ENCODE peak calls at places on chromosomes 6 and 20, in eight cellular contexts. Q is mammary epithelial cell, L is ascending aorta, M is endothelial cell of umbilical vein, G is spleen, X is left ventricle myocardium inferior, F is pancreas, I is testis. K is an unnamed sample.

GRCh38 chr6:140541288-140541687 is 1166.8 kb upstream of the CITED2 start:
- DNase-seq in X (no peak), L (no peak), Q (no peak), I (no peak), F (no peak), M (no peak), G (no peak), K (no peak)

GRCh38 chr6:158175111-158175510 is 7.0 kb downstream of the GTF2H5 start:
- DNase-seq in L (no peak), I (no peak), M (no peak), X (no peak), G (no peak), Q (no peak), F (no peak), K (no peak)

GRCh38 chr20:47464380-47465101 is 37.1 kb upstream of the NCOA3 start:
- DNase-seq in F (peak; percentile 5), L (peak; percentile 93), Q (peak; percentile 96), M (peak; percentile 94), I (peak; percentile 45), X (peak; percentile 61), G (no peak), K (peak; percentile 87)

GRCh38 chr6:108904731-108905130 is 56.5 kb downstream of the ARMC2 start:
- DNase-seq in M (no peak), I (no peak), F (no peak), G (no peak), Q (no peak), L (no peak), X (no peak), K (no peak)

GRCh38 chr20:10733122-10733521 is 59.3 kb upstream of the JAG1 start:
- DNase-seq in I (no peak), M (no peak), L (no peak), X (no peak), F (no peak), G (no peak), Q (peak; percentile 94), K (no peak)

GRCh38 chr6:41594766-41595165 is 43.5 kb upstream of the MDFI start:
- DNase-seq in G (no peak), M (no peak), F (no peak), X (no peak), L (no peak), I (no peak), Q (no peak), K (no peak)

GRCh38 chr20:8640461-8640860 is 428.4 kb upstream of the PLCB4 start:
- DNase-seq in I (no peak), G (no peak), F (no peak), X (no peak), Q (no peak), M (no peak), L (no peak), K (no peak)

GRCh38 chr6:22411408-22412105 is 114.7 kb upstream of the PRL start:
- DNase-seq in L (no peak), M (no peak), G (no peak), F (no peak), Q (no peak), I (no peak), X (no peak), K (no peak)

DNA sequence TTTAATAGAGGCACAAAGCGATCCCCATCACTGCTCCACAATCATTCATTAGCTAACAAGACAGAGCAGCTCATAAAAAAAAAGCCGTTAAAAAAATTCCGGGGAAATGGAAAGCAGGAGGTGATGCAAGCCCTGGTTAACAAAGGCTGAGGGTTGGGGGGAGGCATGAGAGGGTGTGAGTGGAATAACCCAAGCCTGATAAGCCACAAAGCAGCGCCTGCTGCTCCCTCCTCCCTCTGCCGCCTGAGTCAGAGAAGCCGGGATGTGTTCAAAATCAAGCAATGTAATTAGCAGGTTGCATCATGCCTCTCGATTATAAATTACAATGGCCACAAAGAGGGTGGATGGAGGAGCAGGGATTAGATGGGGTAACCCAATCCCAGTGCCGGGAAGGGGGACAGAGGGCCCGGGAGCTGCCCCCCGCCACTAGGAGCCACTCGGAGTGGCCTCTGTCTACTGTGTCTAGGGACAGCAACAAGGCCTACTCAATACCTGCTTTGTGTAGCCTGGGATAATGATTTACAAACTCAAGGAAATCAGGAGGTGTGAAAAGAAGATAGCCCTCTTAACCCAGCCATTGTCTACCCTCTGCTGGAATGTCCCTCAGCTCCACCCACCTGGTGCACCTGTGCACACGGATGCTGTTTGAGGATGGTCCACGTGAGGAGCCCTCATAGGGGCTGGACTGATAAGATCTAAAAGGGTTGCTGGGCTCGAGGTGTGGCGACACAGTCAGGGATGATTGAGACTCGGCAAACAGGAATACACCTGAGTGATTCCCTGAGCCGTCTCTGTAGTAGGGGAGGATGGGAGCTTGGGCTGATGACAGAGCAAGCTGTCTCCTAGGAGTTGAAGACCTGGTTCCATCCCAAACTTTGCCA is 156.9 kb downstream of the VEGFA start:
- DNase-seq in L (no peak), X (peak; percentile 13), M (peak; percentile 57), I (no peak), G (peak; percentile 43), F (peak; percentile 73), Q (peak; percentile 93), K (no peak)
- TF ChIP-seq CTCF in L (no peak), X (no peak), M (no peak), I (no peak), G (no peak), F (no peak), Q (peak; percentile 8), K (no peak)

GRCh38 chr6:160070427-160070826 is 51.2 kb upstream of the SLC22A1 start:
- DNase-seq in I (no peak), X (no peak), Q (no peak), L (no peak), G (no peak), M (no peak), F (no peak), K (no peak)

GRCh38 chr6:160069050-160069454 is 52.6 kb upstream of the SLC22A1 start:
- DNase-seq in M (no peak), I (no peak), Q (no peak), F (no peak), X (no peak), L (no peak), G (no peak), K (no peak)

GRCh38 chr6:160069459-160069858 is 52.2 kb upstream of the SLC22A1 start:
- DNase-seq in I (no peak), L (no peak), F (no peak), Q (no peak), X (no peak), G (no peak), M (no peak), K (no peak)

GRCh38 chr6:160067564-160067963 is 54.1 kb upstream of the SLC22A1 start:
- DNase-seq in M (no peak), X (no peak), L (no peak), F (no peak), Q (no peak), G (no peak), I (no peak), K (no peak)

DNA sequence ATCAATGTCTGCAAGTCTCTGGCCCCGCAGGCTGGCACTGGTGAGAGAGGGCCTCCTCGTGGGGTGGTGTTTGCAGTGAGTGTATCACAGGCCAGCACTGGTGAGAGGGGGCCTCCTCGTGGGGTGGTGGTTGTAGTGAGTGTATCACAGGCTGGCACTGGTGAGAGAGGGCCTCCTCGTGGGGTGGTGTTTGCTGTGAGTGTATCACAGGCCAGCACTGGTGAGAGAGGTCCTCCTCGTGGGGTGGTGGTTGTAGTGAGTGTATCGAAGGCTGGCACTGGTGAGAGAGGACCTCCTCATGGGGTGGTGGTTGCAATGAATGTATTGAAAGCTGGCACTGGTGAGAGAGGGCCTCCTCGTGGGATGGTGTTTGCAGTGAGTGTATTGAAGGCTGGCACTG is 53.3 kb upstream of the SLC22A1 start:
- DNase-seq in F (no peak), X (no peak), M (no peak), I (no peak), G (no peak), Q (no peak), L (no peak), K (no peak)
- H3K36me3 ChIP-seq in F (peaks cover 73% of the 10 kb centered on the region), X (peaks cover 94% of the 10 kb centered on the region), M (peaks cover 42% of the 10 kb centered on the region), I (no peaks in the 10 kb centered on the region), G (peaks cover 97% of the 10 kb centered on the region), Q (peaks cover 20% of the 10 kb centered on the region), L (peaks cover 85% of the 10 kb centered on the region), K (peaks cover 64% of the 10 kb centered on the region)

GRCh38 chr6:83514877-83515466 is 2.6 kb downstream of the PRSS35 start:
- DNase-seq in Q (peak; percentile 48), M (peak; percentile 75), L (no peak), F (peak; percentile 15), X (no peak), I (peak; percentile 57), G (no peak), K (no peak)

GRCh38 chr6:83517500-83517899 is 5.2 kb downstream of the PRSS35 start:
- DNase-seq in G (no peak), X (no peak), L (no peak), M (no peak), I (no peak), F (no peak), Q (no peak), K (no peak)

GRCh38 chr6:83509416-83509815 is 2.9 kb upstream of the PRSS35 start:
- DNase-seq in I (no peak), L (no peak), X (no peak), F (no peak), G (no peak), M (no peak), Q (no peak), K (no peak)

DNA sequence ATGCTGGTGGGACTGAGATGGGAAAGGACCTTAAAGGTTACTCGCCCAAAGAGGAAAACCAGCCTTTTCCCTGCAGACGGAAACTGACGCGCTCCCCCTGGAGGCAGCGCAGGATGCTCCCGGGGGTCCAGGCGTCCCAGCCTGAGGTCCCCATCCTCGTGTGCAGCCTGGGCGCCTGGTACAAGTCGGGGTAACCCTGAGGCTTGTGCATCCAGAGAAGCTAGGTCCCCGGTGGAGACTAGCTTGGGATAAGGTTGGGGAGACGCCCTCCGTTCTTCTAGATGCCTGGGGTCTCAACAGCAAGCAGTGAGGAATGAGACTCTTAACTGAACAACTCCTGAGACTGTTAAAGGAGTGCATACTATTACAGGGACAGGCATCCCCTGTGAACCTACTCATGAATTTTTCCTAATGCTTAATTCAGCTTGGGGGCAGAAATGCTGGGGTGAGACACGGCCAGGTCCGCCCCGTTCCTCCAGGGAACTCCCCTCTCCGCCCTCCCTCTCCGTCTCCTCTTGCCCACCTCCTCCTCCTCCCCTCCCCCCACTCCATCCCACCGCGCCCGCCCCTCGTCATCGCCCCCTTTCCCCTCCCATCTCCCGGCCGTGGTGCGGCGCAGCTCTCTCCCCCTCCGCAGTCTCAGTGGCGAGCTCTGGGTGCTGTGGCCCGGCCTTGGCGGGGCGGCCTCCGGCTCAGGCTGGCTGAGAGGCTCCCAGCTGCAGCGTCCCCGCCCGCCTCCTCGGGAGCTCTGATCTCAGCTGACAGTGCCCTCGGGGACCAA is at the start of gene PRSS35:
- DNase-seq in M (peak; percentile 53), Q (peak; percentile 40), L (peak; percentile 78), F (peak; percentile 16), G (peak; percentile 83), I (peak; percentile 68), X (peak; percentile 45), K (no peak)
- H3K4me3 ChIP-seq in M (peak within 1 kb of the TSS; percentile 43), Q (peak within 1 kb of the TSS; percentile 51), L (peak within 1 kb of the TSS; percentile 65), F (peak within 1 kb of the TSS; percentile 20), G (no peak within 1 kb of the TSS), I (peak within 1 kb of the TSS; percentile 52), X (peak within 1 kb of the TSS; percentile 64), K (peak within 1 kb of the TSS; percentile 79)

GRCh38 chr6:3869284-3869631 is 20.1 kb downstream of the FAM50B start:
- DNase-seq in Q (no peak), F (no peak), X (no peak), L (no peak), I (no peak), M (no peak), G (no peak), K (no peak)

GRCh38 chr6:3870528-3870925 is 21.4 kb downstream of the FAM50B start:
- DNase-seq in M (no peak), I (no peak), X (no peak), L (peak; percentile 39), F (no peak), G (no peak), Q (no peak), K (no peak)

GRCh38 chr6:3867616-3868502 is 18.7 kb downstream of the FAM50B start:
- DNase-seq in G (no peak), M (no peak), X (no peak), Q (peak; percentile 51), I (no peak), F (no peak), L (no peak), K (no peak)

GRCh38 chr6:3869632-3870527 is 20.7 kb downstream of the FAM50B start:
- DNase-seq in G (no peak), Q (no peak), M (no peak), X (no peak), I (no peak), L (no peak), F (no peak), K (no peak)

GRCh38 chr6:3868544-3868943 is 19.4 kb downstream of the FAM50B start:
- DNase-seq in M (no peak), Q (no peak), F (no peak), L (no peak), G (no peak), X (no peak), I (no peak), K (no peak)
- TF ChIP-seq CTCF in M (no peak), Q (no peak), F (no peak), L (no peak), G (no peak), X (no peak), I (no peak), K (no peak)